ENCODE peak calls at places on chromosomes 3 and 15, in four cellular contexts. Y is nephron progenitor cell; O is astrocyte of the spinal cord; Z is stimulated activated CD4-positive, alpha-beta T cell treated with anti-CD3 and anti-CD28 coated beads, Interleukin-2, amount 100 ng/mL, for 48 hours. B is an unnamed sample.
A peak's percentile ranks its signal among the peaks of the same experiment; 100 is the strongest.

GRCh38 chr15:66986951-66987350 is 78.5 kb upstream of the SMAD3 start:
- DNase-seq in Y (no peak), O (no peak), Z (no peak), B (no peak)

GRCh38 chr3:141498592-141499223 is 11.9 kb downstream of the RASA2 start:
- DNase-seq in Y (no peak), O (no peak), Z (peak; percentile 74), B (no peak)

GRCh38 chr15:31489801-31490646 is 163.4 kb downstream of the KLF13 start:
- DNase-seq in Y (peak; percentile 50), O (peak; percentile 49), Z (peak; percentile 26), B (peak; percentile 44)

GRCh38 chr3:45628746-45629145 is 34.2 kb downstream of the LIMD1 start:
- DNase-seq in Y (no peak), O (no peak), Z (no peak), B (no peak)

GRCh38 chr3:147412917-147413711 is 3.9 kb downstream of the ZIC1 start:
- DNase-seq in Y (no peak), O (peak; percentile 27), Z (no peak), B (no peak)

GRCh38 chr3:104133630-104134029 is 1233.1 kb upstream of the ALCAM start:
- DNase-seq in Y (no peak), O (no peak), Z (no peak), B (no peak)

GRCh38 chr15:81536296-81536695 is 162.3 kb upstream of the TMC3 start:
- DNase-seq in Y (no peak), O (no peak), Z (no peak), B (no peak)

GRCh38 chr15:80710635-80711553 is 15.8 kb downstream of the ABHD17C start:
- DNase-seq in Y (no peak), O (peak; percentile 13), Z (peak; percentile 37), B (no peak)

GRCh38 chr3:177290633-177291032 is 93.4 kb upstream of the TBL1XR1 start:
- DNase-seq in Y (no peak), O (no peak), Z (no peak), B (no peak)

GRCh38 chr3:143856252-143856977 is 8.1 kb upstream of the SLC9A9 start:
- DNase-seq in Y (no peak), O (no peak), Z (no peak), B (no peak)

GRCh38 chr3:107897471-107898180 is 193.2 kb downstream of the CD47 start:
- DNase-seq in Y (no peak), O (peak; percentile 36), Z (no peak), B (no peak)

B was measured in GM12891.